ENCODE peak calls at places on chromosomes 7 and 10, in five cellular contexts. P, L, T, Z and U are unnamed samples.
A peak's percentile ranks its signal among the peaks of the same experiment; 100 is the strongest.

GRCh38 chr7:85275204-85275603 is 88.3 kb upstream of the SEMA3D start:
- DNase-seq in P (no peak), L (no peak), T (no peak), Z (no peak), U (no peak)

GRCh38 chr7:24725554-24726260 is 31.6 kb downstream of the GSDME start:
- DNase-seq in P (no peak), L (no peak), T (no peak), Z (no peak), U (no peak)

GRCh38 chr10:118725784-118726507 is 28.8 kb downstream of the CACUL1 start:
- DNase-seq in P (peak; percentile 10), L (no peak), T (no peak), Z (no peak), U (no peak)

GRCh38 chr7:151342102-151342646 is 562 bp downstream of the NUB1 start:
- DNase-seq in P (no peak), L (no peak), T (peak; percentile 51), Z (no peak), U (no peak)

GRCh38 chr10:116470768-116471415 is 43.2 kb downstream of the PNLIPRP3 start:
- DNase-seq in P (no peak), L (no peak), T (no peak), Z (no peak), U (peak; percentile 36)

GRCh38 chr7:26434974-26435373 is 143.3 kb downstream of the SNX10 start:
- DNase-seq in P (no peak), L (no peak), T (no peak), Z (no peak), U (no peak)

GRCh38 chr10:132965411-132966057 is 23.2 kb upstream of the CFAP46 start:
- DNase-seq in P (no peak), L (no peak), T (no peak), Z (peak; percentile 16), U (no peak)

GRCh38 chr10:43053825-43054224 is 23.0 kb upstream of the RET start:
- DNase-seq in P (no peak), L (no peak), T (no peak), Z (no peak), U (no peak)

GRCh38 chr7:150335774-150336112 is 5.7 kb downstream of the RARRES2 start:
- DNase-seq in P (no peak), L (no peak), T (no peak), Z (no peak), U (no peak)

GRCh38 chr7:149884541-149884940 is 10.8 kb downstream of the ATP6V0E2 start:
- DNase-seq in P (no peak), L (no peak), T (no peak), Z (no peak), U (peak; percentile 21)